ENCODE peak calls at places on chromosome 6, in ten cellular contexts. P is body of pancreas, V is HCT116, B is Panc1, M is LNCaP clone FGC, I is upper lobe of left lung, K is foreskin fibroblast, A is bronchial epithelial cell, Q is BE2C, J is fibroblast of mammary gland. S is an unnamed sample.

GRCh38 chr6:147381734-147382133 is 126.8 kb upstream of the SAMD5 start:
- DNase-seq in P (no peak), V (no peak), B (no peak), M (no peak), I (no peak), K (peak), A (no peak), Q (no peak), J (peak), S (peak)

GRCh38 chr6:108872001-108872974 is 24.1 kb downstream of the ARMC2 start:
- DNase-seq in P (peak), V (no peak), B (no peak), M (no peak), I (peak), K (no peak), A (no peak), Q (no peak), J (no peak), S (no peak)

GRCh38 chr6:144148891-144149290 is 1.4 kb upstream of the STX11 start:
- DNase-seq in P (no peak), V (no peak), B (no peak), M (no peak), I (no peak), K (peak), A (no peak), Q (no peak), J (peak), S (peak)

GRCh38 chr6:1377526-1378223 is 11.7 kb upstream of the FOXF2 start:
- DNase-seq in P (no peak), V (no peak), B (no peak), M (no peak), I (no peak), K (no peak), A (no peak), Q (no peak), J (no peak), S (no peak)

GRCh38 chr6:10733151-10733715 is 10.4 kb downstream of the TMEM14C start:
- DNase-seq in P (no peak), V (no peak), B (no peak), M (no peak), I (no peak), K (no peak), A (no peak), Q (no peak), J (no peak), S (no peak)

GRCh38 chr6:101543796-101544195 is 150.3 kb downstream of the GRIK2 start:
- DNase-seq in P (no peak), V (no peak), B (no peak), M (no peak), I (no peak), K (no peak), A (no peak), Q (no peak), J (no peak), S (no peak)

GRCh38 chr6:51959744-51960383 is 127.5 kb downstream of the PKHD1 start:
- DNase-seq in P (peak), V (peak), B (peak), M (peak), I (peak), K (peak), A (peak), Q (peak), J (peak), S (peak)

GRCh38 chr6:147507162-147508072 is 1.1 kb upstream of the SAMD5 start:
- DNase-seq in P (no peak), V (no peak), B (no peak), M (no peak), I (peak), K (peak), A (peak), Q (peak), J (no peak), S (peak)

GRCh38 chr6:36829919-36830544 is 9.2 kb downstream of the CPNE5 start:
- DNase-seq in P (peak), V (no peak), B (no peak), M (peak), I (peak), K (no peak), A (no peak), Q (no peak), J (peak), S (peak)

GRCh38 chr6:156423075-156423474 is 354.1 kb upstream of the ARID1B start:
- DNase-seq in P (no peak), V (no peak), B (no peak), M (no peak), I (no peak), K (no peak), A (no peak), Q (no peak), J (no peak), S (no peak)

GRCh38 chr6:56393615-56394612 is 146.5 kb upstream of the COL21A1 start:
- DNase-seq in P (no peak), V (no peak), B (no peak), M (no peak), I (no peak), K (no peak), A (no peak), Q (peak), J (no peak), S (no peak)

GRCh38 chr6:998551-998950 is 305.6 kb upstream of the EXOC2 start:
- DNase-seq in P (no peak), V (no peak), B (no peak), M (no peak), I (no peak), K (no peak), A (no peak), Q (no peak), J (no peak), S (no peak)

GRCh38 chr6:80553071-80553740 is 446.7 kb downstream of the BCKDHB start:
- DNase-seq in P (no peak), V (no peak), B (no peak), M (no peak), I (no peak), K (no peak), A (no peak), Q (no peak), J (no peak), S (peak)

GRCh38 chr6:21987501-21987957 is 309.3 kb downstream of the PRL start:
- DNase-seq in P (peak), V (peak), B (no peak), M (peak), I (peak), K (peak), A (peak), Q (peak), J (peak), S (peak)

GRCh38 chr6:123094768-123095167 is 98.7 kb downstream of the CLVS2 start:
- DNase-seq in P (no peak), V (no peak), B (no peak), M (no peak), I (no peak), K (no peak), A (no peak), Q (no peak), J (no peak), S (no peak)

GRCh38 chr6:105384004-105384403 is 18.9 kb downstream of the PREP start:
- DNase-seq in P (no peak), V (peak), B (no peak), M (no peak), I (no peak), K (no peak), A (peak), Q (no peak), J (no peak), S (no peak)

GRCh38 chr6:151063339-151063738 is 176.4 kb upstream of the AKAP12 start:
- DNase-seq in P (no peak), V (peak), B (no peak), M (no peak), I (no peak), K (peak), A (peak), Q (no peak), J (peak), S (peak)

GRCh38 chr6:71982385-71982784 is 96.0 kb downstream of the RIMS1 start:
- DNase-seq in P (no peak), V (no peak), B (no peak), M (no peak), I (no peak), K (no peak), A (peak), Q (no peak), J (no peak), S (no peak)

GRCh38 chr6:3701631-3702030 is 49.9 kb downstream of the PXDC1 start:
- DNase-seq in P (no peak), V (no peak), B (no peak), M (no peak), I (no peak), K (no peak), A (no peak), Q (no peak), J (no peak), S (no peak)

GRCh38 chr6:32192608-32193039 is at the start of gene GPSM3:
- DNase-seq in P (peak), V (no peak), B (no peak), M (no peak), I (peak), K (no peak), A (peak), Q (no peak), J (no peak), S (no peak)

GRCh38 chr6:72464791-72465691 is 156.8 kb upstream of the KCNQ5 start:
- DNase-seq in P (peak), V (no peak), B (peak), M (no peak), I (peak), K (peak), A (peak), Q (no peak), J (peak), S (peak)

GRCh38 chr6:36336210-36336588 is 489 bp downstream of the BNIP5 start:
- DNase-seq in P (no peak), V (no peak), B (no peak), M (no peak), I (no peak), K (no peak), A (no peak), Q (no peak), J (no peak), S (no peak)

GRCh38 chr6:2029952-2030351 is 215.5 kb downstream of the GMDS start:
- DNase-seq in P (no peak), V (no peak), B (no peak), M (no peak), I (no peak), K (no peak), A (no peak), Q (no peak), J (no peak), S (no peak)

GRCh38 chr6:46648869-46649488 is 3.6 kb downstream of the CYP39A1 start:
- DNase-seq in P (no peak), V (peak), B (no peak), M (peak), I (no peak), K (peak), A (peak), Q (no peak), J (peak), S (no peak)

GRCh38 chr6:46882622-46883021 is 39.1 kb downstream of the ADGRF5 start:
- DNase-seq in P (no peak), V (no peak), B (no peak), M (no peak), I (no peak), K (no peak), A (no peak), Q (no peak), J (no peak), S (no peak)

GRCh38 chr6:391559-392440 is at the start of gene IRF4:
- DNase-seq in P (no peak), V (no peak), B (no peak), M (no peak), I (no peak), K (no peak), A (no peak), Q (no peak), J (peak), S (no peak)

GRCh38 chr6:18371010-18371409 is 16.1 kb upstream of the RNF144B start:
- DNase-seq in P (no peak), V (no peak), B (no peak), M (no peak), I (no peak), K (no peak), A (no peak), Q (no peak), J (no peak), S (no peak)

GRCh38 chr6:162409986-162410715 is 317.4 kb downstream of the PRKN start:
- DNase-seq in P (no peak), V (no peak), B (no peak), M (no peak), I (no peak), K (no peak), A (no peak), Q (no peak), J (no peak), S (no peak)

GRCh38 chr6:132392292-132392691 is 9.0 kb downstream of the MOXD1 start:
- DNase-seq in P (no peak), V (no peak), B (no peak), M (no peak), I (no peak), K (no peak), A (no peak), Q (no peak), J (no peak), S (no peak)
- H3K4me3 ChIP-seq in P (no peak), V (no peak), B (no peak), M (no peak), I (no peak), K (peak), A (no peak), Q (no peak), J (no peak), S (no peak)

DNA sequence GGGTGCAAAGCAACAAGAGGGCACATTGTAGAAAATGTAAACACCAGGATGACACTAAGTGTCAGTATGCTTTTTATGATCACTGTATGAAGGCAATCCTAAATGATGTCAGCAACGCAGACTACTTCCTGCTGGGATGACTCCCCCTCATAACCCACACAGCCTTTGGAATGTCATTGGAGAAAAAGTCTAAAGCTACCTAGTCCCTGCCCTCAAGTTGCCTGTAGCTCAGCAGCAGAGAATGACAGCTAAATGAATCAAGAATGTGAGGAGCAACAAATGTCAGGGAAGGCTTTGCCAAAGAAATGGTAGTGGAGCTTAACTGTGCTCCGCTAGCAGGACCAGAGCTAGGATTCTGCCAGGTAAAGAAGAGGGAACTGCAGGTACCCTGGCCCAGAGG is 555.6 kb downstream of the CD83 start:
- DNase-seq in P (no peak), V (no peak), B (no peak), M (no peak), I (no peak), K (no peak), A (peak), Q (no peak), J (peak), S (no peak)
- TF ChIP-seq CTCF in P (no peak), V (no peak), B (no peak), M (no peak), I (no peak), K (no peak), A (no peak), Q (no peak), J (no peak), S (no peak)

GRCh38 chr6:5869261-5869660 is 137.5 kb downstream of the NRN1 start:
- DNase-seq in P (no peak), V (no peak), B (no peak), M (no peak), I (no peak), K (no peak), A (no peak), Q (no peak), J (no peak), S (no peak)

GRCh38 chr6:5871296-5871695 is 135.4 kb downstream of the NRN1 start:
- DNase-seq in P (no peak), V (no peak), B (no peak), M (no peak), I (no peak), K (no peak), A (no peak), Q (no peak), J (no peak), S (no peak)

GRCh38 chr6:5865492-5866031 is 141.2 kb downstream of the NRN1 start:
- DNase-seq in P (no peak), V (no peak), B (no peak), M (no peak), I (no peak), K (no peak), A (no peak), Q (no peak), J (no peak), S (no peak)

GRCh38 chr6:5869676-5870075 is 137.0 kb downstream of the NRN1 start:
- DNase-seq in P (no peak), V (no peak), B (no peak), M (no peak), I (no peak), K (no peak), A (no peak), Q (no peak), J (no peak), S (no peak)

GRCh38 chr6:5866547-5867051 is 140.1 kb downstream of the NRN1 start:
- DNase-seq in P (no peak), V (no peak), B (peak), M (peak), I (no peak), K (peak), A (peak), Q (no peak), J (peak), S (peak)
- H3K4me3 ChIP-seq in P (no peak), V (no peak), B (peak), M (peak), I (peak), K (peak), A (no peak), Q (no peak), J (no peak), S (peak)

GRCh38 chr6:125899726-125900182 is 56.8 kb upstream of the HINT3 start:
- DNase-seq in P (peak), V (no peak), B (no peak), M (no peak), I (no peak), K (no peak), A (no peak), Q (no peak), J (no peak), S (no peak)
- TF ChIP-seq CTCF in P (no peak), V (no peak), B (no peak), M (no peak), I (no peak), K (no peak), A (no peak), Q (peak), J (no peak), S (no peak)

GRCh38 chr6:160344281-160344680 is 3.9 kb upstream of the SLC22A3 start:
- DNase-seq in P (no peak), V (no peak), B (no peak), M (no peak), I (no peak), K (no peak), A (peak), Q (no peak), J (no peak), S (no peak)

GRCh38 chr6:160348209-160348551 is at the start of gene SLC22A3:
- DNase-seq in P (no peak), V (no peak), B (no peak), M (no peak), I (peak), K (no peak), A (no peak), Q (no peak), J (no peak), S (no peak)

GRCh38 chr6:160348552-160349441 is 619 bp downstream of the SLC22A3 start:
- DNase-seq in P (peak), V (no peak), B (no peak), M (no peak), I (no peak), K (peak), A (peak), Q (no peak), J (no peak), S (peak)

GRCh38 chr6:160349837-160350236 is 1.7 kb downstream of the SLC22A3 start:
- DNase-seq in P (no peak), V (no peak), B (no peak), M (no peak), I (no peak), K (no peak), A (no peak), Q (no peak), J (no peak), S (no peak)

GRCh38 chr6:160347259-160348208 is 644 bp upstream of the SLC22A3 start:
- DNase-seq in P (no peak), V (no peak), B (no peak), M (no peak), I (peak), K (no peak), A (no peak), Q (no peak), J (no peak), S (no peak)
- H3K4me3 ChIP-seq in P (no peak), V (no peak), B (no peak), M (no peak), I (peak), K (no peak), A (peak), Q (no peak), J (no peak), S (no peak)

DNA sequence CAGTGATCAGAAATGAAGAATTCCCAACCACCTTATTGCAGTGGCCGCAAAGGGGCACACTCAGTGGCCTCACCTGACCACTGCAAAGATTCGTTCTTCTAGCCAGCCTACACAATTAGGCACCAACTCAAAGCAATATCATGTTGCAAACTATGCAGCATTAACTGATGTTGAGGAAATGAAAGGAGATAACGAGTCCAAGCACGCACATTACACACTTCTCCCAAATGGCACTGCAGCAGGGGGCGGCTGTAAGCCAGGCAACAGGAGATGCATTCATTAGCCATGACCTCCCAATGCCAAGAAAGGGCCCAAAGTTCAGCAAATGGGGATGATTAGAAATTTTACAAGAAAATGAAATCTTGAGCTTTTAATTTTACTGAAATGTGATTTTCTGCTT is 39.3 kb downstream of the ATXN1 start:
- DNase-seq in P (no peak), V (no peak), B (no peak), M (no peak), I (no peak), K (no peak), A (peak), Q (no peak), J (no peak), S (no peak)
- TF ChIP-seq CTCF in P (no peak), V (no peak), B (no peak), M (no peak), I (no peak), K (no peak), A (no peak), Q (no peak), J (no peak), S (no peak)

GRCh38 chr6:50820590-50821234 is 2.0 kb downstream of the TFAP2B start:
- DNase-seq in P (no peak), V (no peak), B (no peak), M (no peak), I (no peak), K (no peak), A (no peak), Q (no peak), J (no peak), S (no peak)
- H3K4me3 ChIP-seq in P (no peak), V (no peak), B (peak), M (no peak), I (peak), K (no peak), A (no peak), Q (peak), J (no peak), S (no peak)

GRCh38 chr6:112785408-112785807 is 438.3 kb downstream of the RFPL4B start:
- DNase-seq in P (no peak), V (no peak), B (no peak), M (no peak), I (no peak), K (no peak), A (no peak), Q (no peak), J (no peak), S (no peak)

GRCh38 chr6:112786801-112787200 is 439.7 kb downstream of the RFPL4B start:
- DNase-seq in P (no peak), V (no peak), B (no peak), M (no peak), I (no peak), K (no peak), A (no peak), Q (no peak), J (no peak), S (peak)

GRCh38 chr6:112780498-112781096 is 433.5 kb downstream of the RFPL4B start:
- DNase-seq in P (peak), V (peak), B (peak), M (peak), I (peak), K (peak), A (peak), Q (peak), J (peak), S (peak)

DNA sequence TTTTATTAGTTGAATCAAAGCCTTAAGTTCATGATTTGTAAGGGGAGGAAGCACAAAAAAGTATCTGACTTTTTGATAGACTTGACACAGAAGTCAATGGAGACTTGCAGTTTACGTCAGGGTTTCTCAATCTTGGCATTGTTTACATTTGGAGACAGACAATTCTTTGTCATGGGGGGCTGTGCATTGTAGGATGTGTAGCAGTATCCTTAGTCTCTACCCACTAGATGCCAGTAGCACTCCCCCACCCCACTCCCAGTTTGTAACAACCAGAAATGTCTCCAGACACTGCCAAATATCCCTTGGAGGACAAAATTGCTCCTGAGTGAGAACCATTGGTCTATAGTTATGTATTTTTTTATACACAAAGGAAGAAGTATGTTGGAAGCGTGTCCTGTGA is 434.1 kb downstream of the RFPL4B start:
- DNase-seq in P (no peak), V (no peak), B (no peak), M (no peak), I (no peak), K (no peak), A (peak), Q (peak), J (peak), S (peak)
- TF ChIP-seq CTCF in P (no peak), V (no peak), B (no peak), M (no peak), I (no peak), K (no peak), A (no peak), Q (peak), J (no peak), S (no peak)

S was measured in fibroblast of the aortic adventitia.